ENCODE peak calls at places on chromosomes 3 and 15, in eight cellular contexts. A is heart right ventricle; Y is fibroblast of lung; U is Caco-2; E is mesendoderm; W is Panc1; C is cardiac muscle cell; Q is naive thymus-derived CD4-positive, alpha-beta T cell. D is an unnamed sample. For H3K27me3, the result is how much of the 10 kb centered on the place peaks cover.

GRCh38 chr3:186605078-186605477 is 7.8 kb upstream of the AHSG start:
- DNase-seq in A (no peak), Y (no peak), U (no peak), E (no peak), W (no peak), C (no peak), Q (no peak), D (peak)

GRCh38 chr3:15065550-15066007 is 464 bp upstream of the MRPS25 start:
- DNase-seq in A (no peak), Y (no peak), U (no peak), E (no peak), W (no peak), C (no peak), Q (no peak), D (no peak)

GRCh38 chr3:142275856-142276255 is 50.5 kb upstream of the GK5 start:
- DNase-seq in A (no peak), Y (peak), U (no peak), E (no peak), W (no peak), C (peak), Q (no peak), D (no peak)

GRCh38 chr3:97960561-97961275 is 11.5 kb downstream of the RIOX2 start:
- DNase-seq in A (no peak), Y (no peak), U (no peak), E (no peak), W (no peak), C (no peak), Q (no peak), D (no peak)

GRCh38 chr15:67063689-67064606 is 1.5 kb upstream of the SMAD3 start:
- DNase-seq in A (no peak), Y (peak), U (peak), E (peak), W (no peak), C (no peak), Q (peak), D (peak)

GRCh38 chr15:78059110-78059839 is 18.2 kb downstream of the TBC1D2B start:
- DNase-seq in A (no peak), Y (no peak), U (no peak), E (no peak), W (no peak), C (no peak), Q (no peak), D (no peak)

GRCh38 chr3:155512175-155512866 is 218.8 kb upstream of the STRIT1 start:
- DNase-seq in A (no peak), Y (no peak), U (no peak), E (no peak), W (no peak), C (no peak), Q (no peak), D (no peak)

GRCh38 chr3:16836505-16837237 is 48.1 kb upstream of the PLCL2 start:
- DNase-seq in A (no peak), Y (peak), U (no peak), E (no peak), W (no peak), C (peak), Q (no peak), D (no peak)

GRCh38 chr3:184177331-184177731 is 2.7 kb downstream of the AP2M1 start:
- DNase-seq in A (no peak), Y (peak), U (no peak), E (peak), W (no peak), C (peak), Q (no peak), D (peak)

GRCh38 chr3:142613491-142613890 is 17.3 kb downstream of the PLS1 start:
- DNase-seq in A (no peak), Y (no peak), U (no peak), E (no peak), W (no peak), C (no peak), Q (no peak), D (peak)

GRCh38 chr3:42001777-42002176 is 39.9 kb upstream of the ULK4 start:
- DNase-seq in A (no peak), Y (no peak), U (no peak), E (no peak), W (no peak), C (no peak), Q (no peak), D (no peak)

GRCh38 chr3:58306662-58307286 is 454 bp downstream of the HTD2 start:
- DNase-seq in A (peak), Y (peak), U (peak), E (peak), W (no peak), C (peak), Q (peak), D (peak)

GRCh38 chr3:107328074-107328473 is 49.2 kb upstream of the CCDC54 start:
- DNase-seq in A (no peak), Y (no peak), U (no peak), E (no peak), W (no peak), C (no peak), Q (no peak), D (no peak)

GRCh38 chr3:138438896-138439295 is 4.5 kb downstream of the ESYT3 start:
- DNase-seq in A (no peak), Y (no peak), U (no peak), E (no peak), W (no peak), C (no peak), Q (no peak), D (no peak)

GRCh38 chr15:35182841-35183479 is 97.9 kb upstream of the NANOGP8 start:
- DNase-seq in A (no peak), Y (no peak), U (no peak), E (peak), W (no peak), C (no peak), Q (no peak), D (peak)

GRCh38 chr15:87858651-87859050 is 397.9 kb downstream of the NTRK3 start:
- DNase-seq in A (no peak), Y (no peak), U (no peak), E (no peak), W (no peak), C (no peak), Q (no peak), D (no peak)

GRCh38 chr15:99305761-99306505 is 54.7 kb downstream of the LRRC28 start:
- DNase-seq in A (peak), Y (peak), U (no peak), E (peak), W (no peak), C (peak), Q (no peak), D (no peak)

GRCh38 chr3:127440384-127440783 is 150.1 kb downstream of the TPRA1 start:
- DNase-seq in A (no peak), Y (no peak), U (no peak), E (no peak), W (no peak), C (no peak), Q (no peak), D (no peak)

GRCh38 chr15:36589971-36590370 is 10.5 kb downstream of the CDIN1 start:
- DNase-seq in A (no peak), Y (peak), U (no peak), E (no peak), W (no peak), C (peak), Q (no peak), D (no peak)

GRCh38 chr3:128487813-128488635 is 5.0 kb downstream of the GATA2 start:
- DNase-seq in A (peak), Y (peak), U (peak), E (peak), W (no peak), C (peak), Q (no peak), D (peak)

GRCh38 chr3:59081071-59081470 is 31.2 kb upstream of the CFAP20DC start:
- DNase-seq in A (no peak), Y (no peak), U (no peak), E (no peak), W (no peak), C (no peak), Q (no peak), D (no peak)

GRCh38 chr15:29074045-29074444 is 188.3 kb downstream of the APBA2 start:
- DNase-seq in A (no peak), Y (peak), U (no peak), E (no peak), W (no peak), C (peak), Q (no peak), D (no peak)

GRCh38 chr3:187208159-187208558 is 10.9 kb downstream of the RTP1 start:
- DNase-seq in A (no peak), Y (peak), U (no peak), E (no peak), W (no peak), C (peak), Q (no peak), D (peak)

GRCh38 chr3:71092665-71093064 is 490.9 kb downstream of the FOXP1 start:
- DNase-seq in A (no peak), Y (no peak), U (no peak), E (no peak), W (no peak), C (no peak), Q (no peak), D (no peak)

GRCh38 chr3:14440168-14440518 is 37.7 kb downstream of the SLC6A6 start:
- DNase-seq in A (no peak), Y (no peak), U (no peak), E (no peak), W (no peak), C (no peak), Q (no peak), D (no peak)

GRCh38 chr3:84108442-84108971 is 850.3 kb upstream of the CADM2 start:
- DNase-seq in A (no peak), Y (peak), U (no peak), E (peak), W (peak), C (peak), Q (no peak), D (no peak)

GRCh38 chr3:133360476-133360875 is 39.4 kb upstream of the BFSP2 start:
- DNase-seq in A (no peak), Y (no peak), U (no peak), E (no peak), W (no peak), C (no peak), Q (no peak), D (no peak)

GRCh38 chr3:133362539-133362938 is 37.3 kb upstream of the BFSP2 start:
- DNase-seq in A (no peak), Y (no peak), U (no peak), E (no peak), W (no peak), C (no peak), Q (no peak), D (no peak)

GRCh38 chr3:133361435-133361834 is 38.4 kb upstream of the BFSP2 start:
- DNase-seq in A (no peak), Y (no peak), U (no peak), E (no peak), W (no peak), C (no peak), Q (no peak), D (no peak)

GRCh38 chr3:133364704-133365103 is 35.2 kb upstream of the BFSP2 start:
- DNase-seq in A (no peak), Y (no peak), U (no peak), E (no peak), W (no peak), C (no peak), Q (no peak), D (no peak)

DNA sequence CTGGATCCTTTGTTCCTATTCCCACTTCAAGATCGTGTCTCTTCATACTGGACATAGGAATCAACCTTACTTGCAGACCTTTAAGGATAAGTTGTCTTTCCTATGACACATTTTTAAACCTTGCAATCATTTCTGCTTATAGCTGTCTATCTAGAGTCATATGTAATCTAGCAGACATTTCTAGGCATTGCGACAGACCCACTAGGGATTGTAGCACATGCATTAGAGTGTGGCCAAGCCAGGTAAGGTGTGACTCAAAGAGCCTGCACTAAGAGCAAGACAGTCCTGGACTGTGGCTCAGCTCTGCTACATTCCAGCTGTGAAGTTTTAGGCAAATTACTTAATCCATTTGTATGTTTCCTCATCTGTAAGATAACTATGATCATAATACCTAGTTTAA is 38.8 kb upstream of the BFSP2 start:
- DNase-seq in A (no peak), Y (no peak), U (no peak), E (no peak), W (no peak), C (no peak), Q (no peak), D (no peak)
- H3K27me3 ChIP-seq in A (under half), Y (under half), U (under half), E (under half), W (under half), C (under half), Q (under half), D (under half)

GRCh38 chr15:96353931-96354730 is 23.6 kb downstream of the NR2F2 start:
- DNase-seq in A (no peak), Y (peak), U (no peak), E (peak), W (no peak), C (peak), Q (no peak), D (no peak)
- H3K27me3 ChIP-seq in A (half or more), Y (under half), U (under half), E (half or more), W (under half), C (half or more), Q (half or more), D (under half)

GRCh38 chr15:70199124-70199482 is 101.4 kb upstream of the TLE3 start:
- DNase-seq in A (no peak), Y (no peak), U (no peak), E (no peak), W (no peak), C (no peak), Q (no peak), D (no peak)

GRCh38 chr15:70196314-70197291 is 98.9 kb upstream of the TLE3 start:
- DNase-seq in A (no peak), Y (peak), U (peak), E (peak), W (no peak), C (peak), Q (no peak), D (no peak)

GRCh38 chr15:70197318-70197944 is 99.7 kb upstream of the TLE3 start:
- DNase-seq in A (no peak), Y (no peak), U (no peak), E (no peak), W (no peak), C (no peak), Q (no peak), D (no peak)

GRCh38 chr15:70198441-70199123 is 100.9 kb upstream of the TLE3 start:
- DNase-seq in A (no peak), Y (peak), U (no peak), E (no peak), W (no peak), C (no peak), Q (no peak), D (no peak)

DNA sequence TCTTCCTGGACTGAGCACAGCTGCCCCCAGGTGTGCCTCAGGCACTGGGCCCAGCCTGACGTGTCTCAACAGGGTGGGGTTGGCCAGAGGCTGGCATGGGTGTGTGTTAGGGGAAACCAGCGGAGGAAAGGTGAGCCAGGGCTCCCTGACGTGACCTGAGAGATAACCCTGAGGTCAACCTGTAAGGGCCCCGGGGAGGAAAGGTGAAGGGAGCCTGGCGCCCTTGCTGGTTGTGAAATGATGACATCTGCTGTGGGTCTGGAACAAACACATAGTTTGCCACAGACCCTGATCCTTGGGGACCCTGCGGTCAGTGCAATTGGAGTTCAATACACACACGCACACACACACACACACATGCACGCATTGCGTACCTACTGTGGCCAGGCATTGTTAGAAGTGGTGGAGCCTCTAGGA is 100.2 kb upstream of the TLE3 start:
- DNase-seq in A (no peak), Y (no peak), U (peak), E (no peak), W (no peak), C (no peak), Q (no peak), D (no peak)
- H3K27me3 ChIP-seq in A (under half), Y (under half), U (under half), E (under half), W (under half), C (half or more), Q (under half), D (under half)

GRCh38 chr3:112454098-112454884 is 45.0 kb downstream of the BTLA start:
- DNase-seq in A (peak), Y (no peak), U (no peak), E (no peak), W (no peak), C (peak), Q (no peak), D (no peak)
- H3K27me3 ChIP-seq in A (under half), Y (under half), U (under half), E (under half), W (under half), C (under half), Q (under half), D (under half)